ENCODE peak calls at places on chromosomes 12 and 14, in nine cellular contexts. Q is fibroblast of lung, Y is dorsolateral prefrontal cortex, I is brain microvascular endothelial cell, P is upper lobe of right lung, B is right atrium auricular region, V is Peyer's patch, A is RWPE1, R is left ventricle myocardium inferior. G is an unnamed sample.

GRCh38 chr12:46369095-46369473 is 3.5 kb downstream of the SLC38A2 start:
- DNase-seq in Y (no peak), A (no peak), V (no peak), R (no peak), B (no peak), P (no peak), Q (no peak), I (no peak), G (no peak)

GRCh38 chr12:2034633-2035420 is 18.0 kb upstream of the CACNA1C start:
- DNase-seq in P (peak; percentile 93), Y (peak; percentile 76), R (peak; percentile 90), Q (peak; percentile 77), V (peak; percentile 78), B (peak; percentile 72), I (peak; percentile 40), A (peak; percentile 69), G (peak; percentile 83)

GRCh38 chr12:84760091-84760490 is 152.5 kb downstream of the SLC6A15 start:
- DNase-seq in V (no peak), A (no peak), Y (no peak), Q (no peak), I (no peak), R (no peak), P (no peak), B (no peak), G (no peak)

GRCh38 chr14:99168330-99168729 is 103.7 kb downstream of the BCL11B start:
- DNase-seq in Y (no peak), Q (no peak), V (no peak), P (no peak), R (no peak), I (no peak), B (no peak), A (no peak), G (no peak)

GRCh38 chr14:81366259-81366658 is 33.9 kb downstream of the STON2 start:
- DNase-seq in Y (no peak), Q (no peak), B (no peak), I (no peak), V (no peak), P (no peak), R (no peak), A (peak; percentile 44), G (no peak)

GRCh38 chr12:108838194-108839010 is 19.0 kb downstream of the SSH1 start:
- DNase-seq in Q (peak; percentile 99), R (peak; percentile 89), Y (no peak), I (peak; percentile 99), P (peak; percentile 91), A (peak; percentile 96), B (peak; percentile 97), V (peak; percentile 72), G (peak; percentile 97)

GRCh38 chr14:93891756-93892504 is 35.2 kb upstream of the FAM181A start:
- DNase-seq in A (no peak), V (no peak), B (no peak), Q (no peak), P (no peak), I (no peak), R (no peak), Y (no peak), G (no peak)

GRCh38 chr14:99349721-99350495 is 77.9 kb upstream of the BCL11B start:
- DNase-seq in A (no peak), I (no peak), P (peak; percentile 44), R (no peak), Q (no peak), Y (no peak), V (no peak), B (no peak), G (no peak)

GRCh38 chr12:12883369-12884001 is 7.9 kb upstream of the GPRC5A start:
- DNase-seq in Y (no peak), A (peak; percentile 44), R (no peak), B (no peak), I (no peak), V (no peak), Q (peak; percentile 46), P (no peak), G (no peak)

GRCh38 chr12:131985145-131985875 is 35.6 kb downstream of the EP400 start:
- DNase-seq in A (no peak), Q (no peak), Y (no peak), I (no peak), R (peak; percentile 24), B (peak; percentile 59), P (peak; percentile 85), V (no peak), G (no peak)

GRCh38 chr12:26493656-26494055 is 298.3 kb downstream of the SSPN start:
- DNase-seq in Y (no peak), Q (no peak), I (no peak), P (no peak), A (peak; percentile 54), V (no peak), B (no peak), R (no peak), G (no peak)

GRCh38 chr14:64531567-64531966 is 9.0 kb upstream of the HSPA2 start:
- DNase-seq in I (no peak), Y (no peak), Q (no peak), A (no peak), R (no peak), P (no peak), B (no peak), V (no peak), G (no peak)

GRCh38 chr12:21451529-21451928 is 14.1 kb downstream of the PYROXD1 start:
- DNase-seq in R (no peak), Q (peak; percentile 4), Y (no peak), V (no peak), P (no peak), A (no peak), B (no peak), I (peak; percentile 18), G (no peak)

GRCh38 chr12:105262461-105263184 is 26.6 kb upstream of the APPL2 start:
- DNase-seq in I (no peak), P (no peak), Y (no peak), A (no peak), R (no peak), B (no peak), V (no peak), Q (no peak), G (no peak)

GRCh38 chr12:24270965-24271364 is 321.5 kb upstream of the SOX5 start:
- DNase-seq in V (no peak), Q (no peak), I (no peak), Y (no peak), P (no peak), A (no peak), R (no peak), B (no peak), G (no peak)

GRCh38 chr12:53096089-53096741 is 1.3 kb upstream of the IGFBP6 start:
- DNase-seq in B (peak; percentile 92), Y (no peak), V (no peak), A (peak; percentile 17), P (no peak), I (peak; percentile 10), Q (peak; percentile 79), R (peak; percentile 82), G (peak; percentile 94)

GRCh38 chr12:109247831-109248654 is 61.0 kb downstream of the FOXN4 start:
- DNase-seq in A (no peak), V (no peak), Q (no peak), Y (no peak), R (no peak), P (no peak), I (no peak), B (no peak), G (no peak)

GRCh38 chr12:15356831-15357456 is 34.6 kb downstream of the PTPRO start:
- DNase-seq in Q (no peak), B (no peak), V (no peak), Y (no peak), A (no peak), R (no peak), I (no peak), P (no peak), G (no peak)

GRCh38 chr12:40762072-40762471 is 69.8 kb downstream of the CNTN1 start:
- DNase-seq in Q (no peak), B (no peak), Y (no peak), I (no peak), A (no peak), P (no peak), V (no peak), R (no peak), G (no peak)
- TF ChIP-seq CTCF in Q (no peak), B (no peak), Y (no peak), I (no peak), A (no peak), P (no peak), V (no peak), R (no peak), G (no peak)

DNA sequence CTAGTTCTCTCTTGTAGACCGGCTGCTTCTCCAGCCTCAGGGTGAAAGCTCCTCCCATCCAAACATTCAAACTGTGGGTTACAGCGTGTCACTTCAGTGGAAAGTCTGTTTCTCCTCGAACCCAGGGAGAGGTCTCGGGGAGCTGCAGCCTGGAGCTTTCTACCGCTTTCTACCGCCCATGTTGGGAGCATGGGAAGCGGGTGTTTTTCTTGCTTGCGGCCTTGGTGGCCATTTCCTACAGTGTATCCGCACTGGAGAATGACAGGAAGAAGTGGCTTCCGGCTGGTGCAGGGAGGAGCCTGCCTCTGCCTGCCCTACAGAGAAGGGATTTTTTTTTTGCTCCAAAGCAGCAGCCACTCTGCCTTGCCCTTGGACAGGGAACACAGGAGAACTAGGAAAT is 21.2 kb downstream of the ZFP36L1 start:
- DNase-seq in B (no peak), V (no peak), Y (no peak), A (no peak), I (no peak), P (peak; percentile 44), R (peak; percentile 56), Q (no peak), G (no peak)
- H3K27ac ChIP-seq in B (peak overlapping the region; percentile 35), V (peak overlapping the region; percentile 50), Y (peak overlapping the region; percentile 77), A (no peak overlapping the region), I (no peak overlapping the region), P (peak overlapping the region; percentile 71), R (peak overlapping the region; percentile 88), Q (no peak overlapping the region), G (no peak overlapping the region)

GRCh38 chr12:74846116-74846515 is 308.5 kb downstream of the ATXN7L3B start:
- DNase-seq in I (no peak), Q (no peak), A (no peak), B (no peak), R (no peak), P (no peak), V (no peak), Y (no peak), G (no peak)

GRCh38 chr12:74847169-74847568 is 309.5 kb downstream of the ATXN7L3B start:
- DNase-seq in A (no peak), Y (no peak), P (no peak), Q (no peak), V (no peak), B (no peak), R (no peak), I (no peak), G (no peak)

DNA sequence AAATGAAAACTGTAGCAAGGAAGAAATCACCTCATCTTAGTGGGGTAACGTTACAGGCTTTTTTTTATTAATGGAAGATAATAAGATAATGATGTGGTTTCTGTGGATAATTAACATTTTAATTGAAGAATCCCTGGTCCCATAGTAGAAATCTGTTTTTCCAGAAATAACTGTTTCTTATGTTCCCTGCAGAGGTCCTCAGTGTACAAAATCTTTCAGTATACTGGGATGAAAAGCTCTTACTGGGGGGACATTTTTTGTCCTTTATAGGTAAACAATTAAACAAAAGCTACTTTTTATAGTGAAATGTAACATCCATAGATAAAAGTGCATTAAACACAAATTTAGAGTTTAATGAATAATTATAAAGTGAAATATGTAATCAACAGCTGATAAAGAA is 312.2 kb downstream of the ATXN7L3B start:
- DNase-seq in B (no peak), Y (no peak), R (no peak), Q (no peak), V (no peak), P (no peak), A (no peak), I (no peak), G (no peak)
- TF ChIP-seq CTCF in B (no peak), Y (no peak), R (no peak), Q (no peak), V (no peak), P (no peak), A (no peak), I (no peak), G (no peak)

GRCh38 chr12:32522322-32523221 is 123.2 kb downstream of the FGD4 start:
- DNase-seq in I (no peak), P (no peak), Q (no peak), R (no peak), V (no peak), Y (no peak), B (no peak), A (no peak), G (no peak)
- H3K27ac ChIP-seq in I (no peak overlapping the region), P (peak overlapping the region; percentile 48), Q (no peak overlapping the region), R (peak overlapping the region; percentile 85), V (peak overlapping the region; percentile 23), Y (peak overlapping the region; percentile 72), B (peak overlapping the region; percentile 57), A (no peak overlapping the region), G (peak overlapping the region; percentile 78)

G was measured in coronary artery.